ENCODE peak calls at places on chromosomes 6 and 20, in six cellular contexts. G is A549, M is activated gamma-delta T cell treated with Interleukin-2 at 50 U/mL for 16 hours, X is OCI-LY7, Z is amniotic stem cell, K is psoas muscle. I is an unnamed sample.

GRCh38 chr6:56235245-56235644 is 12.1 kb downstream of the COL21A1 start:
- DNase-seq in K (no peak), G (no peak), Z (no peak), X (no peak), M (no peak), I (no peak)

GRCh38 chr20:34514897-34515483 is 1.2 kb upstream of the DYNLRB1 start:
- DNase-seq in M (no peak), K (no peak), Z (no peak), X (no peak), G (no peak), I (no peak)

GRCh38 chr20:49987015-49987867 is 4.5 kb downstream of the SNAI1 start:
- DNase-seq in K (no peak), X (no peak), M (no peak), Z (no peak), G (no peak), I (peak)

GRCh38 chr6:89411269-89412070 is 603 bp downstream of the RRAGD start:
- DNase-seq in Z (no peak), K (peak), X (peak), M (no peak), G (no peak), I (no peak)

GRCh38 chr6:69907981-69908498 is 41.7 kb downstream of the COL19A1 start:
- DNase-seq in Z (peak), M (no peak), X (no peak), G (no peak), K (no peak), I (no peak)

GRCh38 chr20:53660078-53660909 is 66.7 kb upstream of the ZNF217 start:
- DNase-seq in Z (no peak), X (peak), M (peak), G (peak), K (peak), I (no peak)

GRCh38 chr6:5238336-5238735 is 22.4 kb downstream of the LYRM4 start:
- DNase-seq in G (no peak), X (no peak), K (no peak), M (no peak), Z (no peak), I (no peak)

GRCh38 chr6:112640895-112641294 is 293.8 kb downstream of the RFPL4B start:
- DNase-seq in M (no peak), Z (no peak), K (no peak), X (no peak), G (no peak), I (no peak)

GRCh38 chr20:58131581-58132142 is 96.8 kb downstream of the ANKRD60 start:
- DNase-seq in K (no peak), Z (no peak), X (no peak), G (no peak), M (no peak), I (no peak)

GRCh38 chr6:22886881-22887581 is 317.7 kb downstream of the HDGFL1 start:
- DNase-seq in Z (no peak), G (no peak), K (no peak), X (no peak), M (no peak), I (no peak)

GRCh38 chr6:142627474-142627873 is 317.5 kb downstream of the HIVEP2 start:
- DNase-seq in K (no peak), Z (no peak), G (no peak), M (no peak), X (no peak), I (no peak)

GRCh38 chr6:36492621-36493020 is 49.8 kb downstream of the KCTD20 start:
- DNase-seq in Z (no peak), M (no peak), G (no peak), X (no peak), K (no peak), I (no peak)

GRCh38 chr20:24683676-24684075 is 214.2 kb downstream of the SYNDIG1 start:
- DNase-seq in X (no peak), G (no peak), Z (no peak), K (no peak), M (no peak), I (no peak)

GRCh38 chr6:53734473-53735299 is 60.1 kb upstream of the LRRC1 start:
- DNase-seq in M (peak), Z (no peak), K (no peak), G (peak), X (peak), I (peak)

GRCh38 chr6:144617231-144618199 is 332.4 kb downstream of the UTRN start:
- DNase-seq in M (no peak), K (no peak), G (no peak), Z (no peak), X (no peak), I (no peak)

GRCh38 chr6:43977404-43978111 is 149.7 kb downstream of the MRPL14 start:
- DNase-seq in X (no peak), Z (no peak), K (no peak), G (no peak), M (no peak), I (no peak)

GRCh38 chr6:99289701-99290100 is 59.8 kb downstream of the FAXC start:
- DNase-seq in K (no peak), G (no peak), X (no peak), Z (no peak), M (no peak), I (no peak)

GRCh38 chr20:50611128-50611810 is 80.1 kb downstream of the RIPOR3 start:
- DNase-seq in M (no peak), Z (no peak), G (no peak), X (no peak), K (no peak), I (no peak)

GRCh38 chr6:107103082-107103481 is 12.2 kb downstream of the BEND3 start:
- DNase-seq in G (no peak), K (no peak), X (peak), Z (no peak), M (no peak), I (no peak)

GRCh38 chr20:34525709-34526416 is 9.6 kb downstream of the DYNLRB1 start:
- DNase-seq in X (no peak), K (peak), G (peak), M (no peak), Z (peak), I (no peak)

GRCh38 chr6:10315034-10315433 is 99.8 kb downstream of the TFAP2A start:
- DNase-seq in M (no peak), G (no peak), Z (no peak), K (no peak), X (no peak), I (no peak)

GRCh38 chr6:165439928-165440554 is 130.6 kb upstream of the C6orf118 start:
- DNase-seq in Z (no peak), G (peak), M (no peak), X (peak), K (no peak), I (peak)

GRCh38 chr20:62356948-62357667 is 10.0 kb downstream of the LAMA5 start:
- DNase-seq in G (no peak), M (no peak), X (no peak), Z (no peak), K (peak), I (no peak)

GRCh38 chr20:38178065-38178471 is 13.0 kb upstream of the TGM2 start:
- DNase-seq in X (no peak), G (no peak), Z (no peak), M (no peak), K (no peak), I (no peak)

GRCh38 chr6:29071831-29072723 is 15.0 kb downstream of the OR2B3 start:
- DNase-seq in G (peak), K (no peak), Z (no peak), X (peak), M (no peak), I (peak)

GRCh38 chr6:158789115-158789917 is 29.9 kb downstream of the EZR start:
- DNase-seq in K (no peak), M (peak), Z (no peak), X (peak), G (no peak), I (no peak)

GRCh38 chr20:31871602-31871954 is 1.1 kb downstream of the TTLL9 start:
- DNase-seq in X (no peak), G (no peak), M (no peak), K (no peak), Z (no peak), I (no peak)

GRCh38 chr6:145964948-145965366 is 799 bp upstream of the SHPRH start:
- DNase-seq in Z (no peak), X (peak), G (no peak), M (no peak), K (no peak), I (peak)

GRCh38 chr6:50905297-50905696 is 86.6 kb downstream of the TFAP2B start:
- DNase-seq in K (no peak), G (no peak), Z (no peak), X (no peak), M (no peak), I (no peak)

GRCh38 chr6:144248470-144249301 is 36.4 kb upstream of the UTRN start:
- DNase-seq in M (no peak), X (no peak), K (no peak), Z (peak), G (no peak), I (no peak)

GRCh38 chr20:5835870-5836269 is 85.7 kb downstream of the SHLD1 start:
- DNase-seq in K (no peak), G (no peak), X (no peak), M (no peak), Z (no peak), I (no peak)

GRCh38 chr20:2804921-2805681 is 4.7 kb upstream of the CPXM1 start:
- DNase-seq in G (no peak), M (no peak), X (no peak), K (no peak), Z (no peak), I (no peak)

GRCh38 chr6:165889636-165890403 is 226.8 kb upstream of the PDE10A start:
- DNase-seq in G (no peak), X (peak), K (no peak), M (no peak), Z (no peak), I (peak)

GRCh38 chr20:7841967-7842301 is 98.3 kb downstream of the HAO1 start:
- DNase-seq in Z (peak), M (no peak), G (peak), K (peak), X (no peak), I (no peak)

GRCh38 chr20:10665027-10665561 is 8.7 kb downstream of the JAG1 start:
- DNase-seq in G (no peak), K (no peak), X (no peak), M (no peak), Z (no peak), I (no peak)

GRCh38 chr6:104705095-104705707 is 154.5 kb downstream of the HACE1 start:
- DNase-seq in Z (no peak), X (peak), G (no peak), K (no peak), M (peak), I (no peak)

GRCh38 chr20:46174469-46175126 is 56.5 kb downstream of the CD40 start:
- DNase-seq in X (peak), M (peak), G (peak), K (peak), Z (no peak), I (peak)

GRCh38 chr6:127717384-127717783 is 140.4 kb downstream of the C6orf58 start:
- DNase-seq in Z (no peak), K (no peak), M (no peak), X (no peak), G (no peak), I (no peak)

I was measured in Karpas-422.